ENCODE peak calls at places on chromosomes 6 and 20, in six cellular contexts. R is A172, Y is nephron progenitor cell, X is NAMALWA, S is NCI-H1105 treated with DMSO at 0.1 percent for 48 hours, K is hypothalamus. V is an unnamed sample.

GRCh38 chr20:31933698-31934097 is 18.1 kb downstream of the PDRG1 start:
- DNase-seq in R (no peak), Y (no peak), X (no peak), S (no peak), K (no peak), V (no peak)

GRCh38 chr6:32816746-32817204 is at the start of gene HLA-DOB:
- DNase-seq in R (peak), Y (no peak), X (peak), S (no peak), K (no peak), V (no peak)

GRCh38 chr20:62726276-62726675 is 17.6 kb downstream of the NTSR1 start:
- DNase-seq in R (no peak), Y (no peak), X (no peak), S (no peak), K (no peak), V (no peak)

GRCh38 chr6:41940759-41941279 is 789 bp downstream of the CCND3 start:
- DNase-seq in R (no peak), Y (peak), X (peak), S (peak), K (peak), V (no peak)

GRCh38 chr20:33840759-33841438 is 29.8 kb downstream of the CHMP4B start:
- DNase-seq in R (no peak), Y (no peak), X (no peak), S (peak), K (no peak), V (peak)

GRCh38 chr6:163162874-163163213 is 251.7 kb upstream of the QKI start:
- DNase-seq in R (no peak), Y (no peak), X (no peak), S (no peak), K (no peak), V (no peak)

GRCh38 chr6:158665332-158665731 is 15.5 kb downstream of the SYTL3 start:
- DNase-seq in R (no peak), Y (no peak), X (no peak), S (no peak), K (no peak), V (peak)

GRCh38 chr6:7730411-7730810 is 4.5 kb downstream of the BMP6 start:
- DNase-seq in R (no peak), Y (no peak), X (no peak), S (no peak), K (no peak), V (no peak)

GRCh38 chr6:15957655-15958169 is 171.2 kb upstream of the MYLIP start:
- DNase-seq in R (no peak), Y (no peak), X (no peak), S (no peak), K (no peak), V (no peak)

GRCh38 chr20:721876-722275 is 46.3 kb upstream of the SCRT2 start:
- DNase-seq in R (no peak), Y (no peak), X (no peak), S (no peak), K (no peak), V (no peak)

GRCh38 chr20:1994627-1995026 is 769 bp upstream of the PDYN start:
- DNase-seq in R (no peak), Y (no peak), X (no peak), S (no peak), K (no peak), V (no peak)

GRCh38 chr20:17824676-17825224 is 125.0 kb downstream of the BANF2 start:
- DNase-seq in R (no peak), Y (no peak), X (no peak), S (no peak), K (no peak), V (no peak)

GRCh38 chr6:149445095-149445466 is 39.7 kb downstream of the ZC3H12D start:
- DNase-seq in R (no peak), Y (no peak), X (no peak), S (no peak), K (no peak), V (no peak)

GRCh38 chr6:49906511-49906910 is 40.2 kb upstream of the CRISP1 start:
- DNase-seq in R (no peak), Y (no peak), X (no peak), S (no peak), K (no peak), V (no peak)

GRCh38 chr20:32296874-32297420 is 19.5 kb downstream of the KIF3B start:
- DNase-seq in R (no peak), Y (no peak), X (no peak), S (no peak), K (no peak), V (no peak)